ENCODE peak calls at places on chromosomes 2 and 18, in nine cellular contexts. N is activated naive CD4-positive, alpha-beta T cell treated with anti-CD3 and anti-CD28 coated beads, Interleukin-2, amount 50 U/mL, for 16 hours; J is stimulated activated CD8-positive, alpha-beta memory T cell treated with anti-CD3 and anti-CD28 coated beads, Interleukin-15, amount 100 ng/mL, for 4 hours; S is M059J; R is NCI-H1105; A is stimulated activated naive CD8-positive, alpha-beta T cell treated with anti-CD3 and anti-CD28 coated beads, Interleukin-15, amount 100 ng/mL, for 72 hours; Z is LHCN-M2; X is neural crest cell; M is SK-MEL-5. F is an unnamed sample.

GRCh38 chr18:22467760-22468553 is 50.2 kb upstream of the CTAGE1 start:
- DNase-seq in N (no peak), J (no peak), S (peak), R (no peak), A (no peak), Z (peak), X (no peak), M (peak), F (peak)

GRCh38 chr2:241300000-241300399 is 15.5 kb downstream of the HDLBP start:
- DNase-seq in N (peak), J (no peak), S (no peak), R (no peak), A (peak), Z (no peak), X (no peak), M (no peak), F (no peak)

GRCh38 chr2:122105885-122106221 is 350.4 kb downstream of the TSN start:
- DNase-seq in N (no peak), J (no peak), S (no peak), R (no peak), A (no peak), Z (no peak), X (no peak), M (peak), F (no peak)

GRCh38 chr2:207291287-207292249 is 125.8 kb upstream of the KLF7 start:
- DNase-seq in N (no peak), J (no peak), S (no peak), R (no peak), A (no peak), Z (no peak), X (no peak), M (no peak), F (no peak)

GRCh38 chr2:88818381-88818780 is 126.9 kb downstream of the RPIA start:
- DNase-seq in N (no peak), J (no peak), S (peak), R (no peak), A (no peak), Z (no peak), X (no peak), M (no peak), F (no peak)

GRCh38 chr2:54465143-54465542 is 9.0 kb downstream of the SPTBN1 start:
- DNase-seq in N (no peak), J (no peak), S (no peak), R (no peak), A (no peak), Z (no peak), X (no peak), M (no peak), F (no peak)

GRCh38 chr2:238636269-238637073 is 209.7 kb downstream of the ASB1 start:
- DNase-seq in N (no peak), J (no peak), S (peak), R (no peak), A (no peak), Z (peak), X (no peak), M (no peak), F (no peak)

GRCh38 chr18:9869713-9870430 is 15.9 kb upstream of the TXNDC2 start:
- DNase-seq in N (no peak), J (no peak), S (peak), R (no peak), A (no peak), Z (peak), X (no peak), M (peak), F (peak)

GRCh38 chr2:100184055-100184737 is 41.8 kb upstream of the AFF3 start:
- DNase-seq in N (no peak), J (no peak), S (no peak), R (no peak), A (no peak), Z (no peak), X (no peak), M (no peak), F (no peak)

GRCh38 chr2:156430978-156431358 is 5.2 kb upstream of the GPD2 start:
- DNase-seq in N (no peak), J (no peak), S (peak), R (no peak), A (no peak), Z (peak), X (no peak), M (no peak), F (no peak)

GRCh38 chr2:170597705-170598420 is 117.3 kb upstream of the SP5 start:
- DNase-seq in N (no peak), J (no peak), S (no peak), R (no peak), A (no peak), Z (no peak), X (no peak), M (no peak), F (no peak)

GRCh38 chr18:6056171-6056932 is 161.0 kb upstream of the TMEM200C start:
- DNase-seq in N (no peak), J (no peak), S (peak), R (no peak), A (peak), Z (no peak), X (peak), M (no peak), F (peak)

GRCh38 chr2:37652199-37652640 is 19.2 kb downstream of the CDC42EP3 start:
- DNase-seq in N (no peak), J (no peak), S (peak), R (no peak), A (no peak), Z (peak), X (no peak), M (no peak), F (no peak)

GRCh38 chr2:26605195-26605968 is 35.8 kb downstream of the CIB4 start:
- DNase-seq in N (no peak), J (no peak), S (peak), R (peak), A (peak), Z (peak), X (peak), M (peak), F (peak)

GRCh38 chr2:241818229-241818942 is 9.4 kb downstream of the NEU4 start:
- DNase-seq in N (no peak), J (no peak), S (no peak), R (no peak), A (no peak), Z (no peak), X (no peak), M (no peak), F (no peak)

GRCh38 chr18:323253-323622 is 55.4 kb upstream of the THOC1 start:
- DNase-seq in N (no peak), J (no peak), S (peak), R (no peak), A (no peak), Z (peak), X (no peak), M (no peak), F (no peak)

GRCh38 chr2:112148477-112148876 is 10.3 kb downstream of the FBLN7 start:
- DNase-seq in N (no peak), J (no peak), S (no peak), R (no peak), A (no peak), Z (no peak), X (no peak), M (no peak), F (no peak)

GRCh38 chr2:61597300-61598289 is 59.4 kb upstream of the XPO1 start:
- DNase-seq in N (no peak), J (no peak), S (no peak), R (no peak), A (no peak), Z (no peak), X (no peak), M (no peak), F (no peak)

GRCh38 chr18:43534511-43534910 is 257.2 kb upstream of the SYT4 start:
- DNase-seq in N (no peak), J (no peak), S (peak), R (no peak), A (no peak), Z (peak), X (no peak), M (peak), F (peak)

GRCh38 chr18:21004721-21005120 is 106.9 kb downstream of the ROCK1 start:
- DNase-seq in N (no peak), J (no peak), S (peak), R (no peak), A (no peak), Z (peak), X (no peak), M (no peak), F (peak)

GRCh38 chr18:44815108-44815507 is 134.4 kb downstream of the SETBP1 start:
- DNase-seq in N (no peak), J (no peak), S (no peak), R (no peak), A (no peak), Z (no peak), X (no peak), M (no peak), F (no peak)

GRCh38 chr2:58614259-58614658 is 373.1 kb upstream of the FANCL start:
- DNase-seq in N (no peak), J (no peak), S (peak), R (peak), A (no peak), Z (peak), X (no peak), M (no peak), F (no peak)

GRCh38 chr2:160295519-160296231 is 95.6 kb upstream of the ITGB6 start:
- DNase-seq in N (no peak), J (no peak), S (no peak), R (no peak), A (no peak), Z (no peak), X (no peak), M (no peak), F (no peak)

GRCh38 chr2:225354281-225354774 is 45.2 kb upstream of the NYAP2 start:
- DNase-seq in N (no peak), J (no peak), S (peak), R (no peak), A (no peak), Z (peak), X (peak), M (no peak), F (peak)

GRCh38 chr18:48590678-48591077 is 51.8 kb downstream of the CTIF start:
- DNase-seq in N (no peak), J (no peak), S (peak), R (no peak), A (no peak), Z (peak), X (no peak), M (no peak), F (no peak)

GRCh38 chr2:73109796-73110540 is 2.8 kb downstream of the RAB11FIP5 start:
- DNase-seq in N (no peak), J (no peak), S (no peak), R (no peak), A (no peak), Z (no peak), X (no peak), M (no peak), F (no peak)

GRCh38 chr2:28437918-28438317 is 45.3 kb downstream of the FOSL2 start:
- DNase-seq in N (no peak), J (no peak), S (no peak), R (no peak), A (no peak), Z (no peak), X (no peak), M (no peak), F (no peak)

GRCh38 chr2:241763551-241764271 is 12.9 kb upstream of the GAL3ST2 start:
- DNase-seq in N (no peak), J (no peak), S (no peak), R (no peak), A (peak), Z (no peak), X (no peak), M (no peak), F (no peak)

GRCh38 chr2:196535742-196536141 is 103.8 kb upstream of the CCDC150 start:
- DNase-seq in N (no peak), J (no peak), S (peak), R (no peak), A (no peak), Z (peak), X (no peak), M (peak), F (no peak)

GRCh38 chr2:218382785-218383184 is 712 bp downstream of the SLC11A1 start:
- DNase-seq in N (no peak), J (no peak), S (no peak), R (no peak), A (no peak), Z (no peak), X (no peak), M (no peak), F (no peak)

GRCh38 chr2:64780041-64780440 is 126.3 kb upstream of the SERTAD2 start:
- DNase-seq in N (no peak), J (no peak), S (peak), R (no peak), A (no peak), Z (peak), X (no peak), M (no peak), F (no peak)

GRCh38 chr18:41226186-41226585 is 728.8 kb upstream of the PIK3C3 start:
- DNase-seq in N (no peak), J (no peak), S (peak), R (no peak), A (no peak), Z (no peak), X (no peak), M (no peak), F (no peak)

GRCh38 chr2:134235771-134236170 is 18.1 kb upstream of the MGAT5 start:
- DNase-seq in N (no peak), J (no peak), S (no peak), R (no peak), A (no peak), Z (no peak), X (no peak), M (no peak), F (no peak)

GRCh38 chr2:54038835-54039234 is 68.0 kb upstream of the PSME4 start:
- DNase-seq in N (no peak), J (no peak), S (no peak), R (no peak), A (no peak), Z (peak), X (no peak), M (no peak), F (no peak)

GRCh38 chr18:23377669-23378469 is 75.2 kb upstream of the RIOK3 start:
- DNase-seq in N (no peak), J (no peak), S (peak), R (no peak), A (peak), Z (peak), X (no peak), M (no peak), F (peak)